ENCODE peak calls at places on chromosomes 5 and 9, in four cellular contexts. One of them, this sample, is unnamed.
A peak's percentile ranks its signal among the peaks of the same experiment; 100 is the strongest.

GRCh38 chr9:111945216-111945615 is 48.6 kb downstream of the UGCG start:
- DNase-seq in GM13977: peak; percentile 56
- DNase-seq in astrocyte of the spinal cord: peak; percentile 46
- DNase-seq in heart right ventricle: no peak
- DNase-seq in this sample: peak; percentile 58

GRCh38 chr5:157602505-157602904 is 26.9 kb upstream of the ADAM19 start:
- DNase-seq in GM13977: no peak
- DNase-seq in astrocyte of the spinal cord: peak; percentile 31
- DNase-seq in heart right ventricle: no peak
- DNase-seq in this sample: no peak

GRCh38 chr5:174311531-174312269 is 266.2 kb downstream of the NSG2 start:
- DNase-seq in GM13977: peak; percentile 87
- DNase-seq in astrocyte of the spinal cord: peak; percentile 39
- DNase-seq in heart right ventricle: peak; percentile 61
- DNase-seq in this sample: peak; percentile 85

GRCh38 chr9:7259544-7260241 is 501.9 kb downstream of the KDM4C start:
- DNase-seq in GM13977: no peak
- DNase-seq in astrocyte of the spinal cord: no peak
- DNase-seq in heart right ventricle: no peak
- DNase-seq in this sample: no peak

GRCh38 chr9:106733828-106734227 is 129.1 kb upstream of the ZNF462 start:
- DNase-seq in GM13977: no peak
- DNase-seq in astrocyte of the spinal cord: no peak
- DNase-seq in heart right ventricle: no peak
- DNase-seq in this sample: no peak

GRCh38 chr9:104028827-104029226 is 65.3 kb upstream of the SMC2 start:
- DNase-seq in GM13977: no peak
- DNase-seq in astrocyte of the spinal cord: no peak
- DNase-seq in heart right ventricle: no peak
- DNase-seq in this sample: no peak

GRCh38 chr5:172149073-172149472 is 39.0 kb downstream of the STK10 start:
- DNase-seq in GM13977: no peak
- DNase-seq in astrocyte of the spinal cord: peak; percentile 56
- DNase-seq in heart right ventricle: no peak
- DNase-seq in this sample: no peak

GRCh38 chr9:79974806-79975422 is 403.1 kb downstream of the TLE4 start:
- DNase-seq in GM13977: no peak
- DNase-seq in astrocyte of the spinal cord: no peak
- DNase-seq in heart right ventricle: no peak
- DNase-seq in this sample: no peak

GRCh38 chr5:176673651-176674583 is 26.6 kb downstream of the TSPAN17 start:
- DNase-seq in GM13977: no peak
- DNase-seq in astrocyte of the spinal cord: no peak
- DNase-seq in heart right ventricle: no peak
- DNase-seq in this sample: no peak

GRCh38 chr9:116704470-116704869 is 17.4 kb downstream of the TRIM32 start:
- DNase-seq in GM13977: no peak
- DNase-seq in astrocyte of the spinal cord: no peak
- DNase-seq in heart right ventricle: no peak
- DNase-seq in this sample: no peak

GRCh38 chr5:102296229-102296817 is at the start of gene SLCO4C1:
- DNase-seq in GM13977: peak; percentile 81
- DNase-seq in astrocyte of the spinal cord: peak; percentile 61
- DNase-seq in heart right ventricle: peak; percentile 46
- DNase-seq in this sample: peak; percentile 83
- TF ChIP-seq CTCF in GM13977: peak; percentile 82
- TF ChIP-seq CTCF in astrocyte of the spinal cord: peak; percentile 74
- TF ChIP-seq CTCF in heart right ventricle: no peak
- TF ChIP-seq CTCF in this sample: peak; percentile 70

DNA sequence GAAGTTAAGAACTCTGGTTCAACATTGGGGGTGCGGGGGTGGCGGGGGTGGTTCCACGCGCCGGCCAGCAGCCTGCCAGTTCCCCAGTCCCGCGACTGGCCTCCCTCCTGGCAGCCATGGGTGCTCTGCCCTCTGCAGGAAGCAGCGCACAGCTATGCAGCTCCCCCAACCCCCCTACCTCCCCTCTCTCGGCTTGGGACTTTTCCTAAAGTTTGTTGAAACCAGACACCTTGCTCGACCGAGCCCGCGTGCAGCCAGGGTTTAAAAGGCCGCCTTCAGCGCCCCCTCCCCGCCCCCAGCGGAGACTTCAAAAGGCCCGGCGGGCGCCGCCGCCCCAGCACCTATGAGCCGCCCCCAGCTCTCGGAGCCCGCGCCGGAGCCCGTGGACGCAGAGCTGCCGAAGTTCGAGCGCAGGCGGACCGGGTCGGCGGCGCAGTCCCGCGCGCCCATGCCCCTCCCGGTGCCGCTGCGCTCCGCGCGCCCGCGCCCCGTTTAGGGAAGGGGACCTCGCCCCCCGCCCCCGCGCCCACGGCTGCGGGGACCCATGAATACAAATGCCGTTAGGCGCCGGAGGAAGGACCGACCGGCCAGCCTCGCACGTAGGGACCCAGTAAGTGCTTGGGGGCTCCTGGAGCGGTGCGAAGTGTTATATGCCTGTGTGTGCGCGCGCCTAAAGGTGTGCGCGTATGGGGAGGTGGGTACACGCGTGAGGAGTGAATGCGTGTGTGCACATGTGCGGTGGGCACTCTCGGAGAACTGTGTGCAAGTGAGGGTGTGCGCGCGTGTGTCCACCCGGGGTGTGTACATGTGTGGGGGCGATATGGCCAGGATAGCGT is 1.4 kb upstream of the COL27A1 start:
- DNase-seq in GM13977: no peak
- DNase-seq in astrocyte of the spinal cord: no peak
- DNase-seq in heart right ventricle: no peak
- DNase-seq in this sample: no peak
- TF ChIP-seq CTCF in GM13977: no peak
- TF ChIP-seq CTCF in astrocyte of the spinal cord: peak; percentile 50
- TF ChIP-seq CTCF in heart right ventricle: no peak
- TF ChIP-seq CTCF in this sample: no peak

DNA sequence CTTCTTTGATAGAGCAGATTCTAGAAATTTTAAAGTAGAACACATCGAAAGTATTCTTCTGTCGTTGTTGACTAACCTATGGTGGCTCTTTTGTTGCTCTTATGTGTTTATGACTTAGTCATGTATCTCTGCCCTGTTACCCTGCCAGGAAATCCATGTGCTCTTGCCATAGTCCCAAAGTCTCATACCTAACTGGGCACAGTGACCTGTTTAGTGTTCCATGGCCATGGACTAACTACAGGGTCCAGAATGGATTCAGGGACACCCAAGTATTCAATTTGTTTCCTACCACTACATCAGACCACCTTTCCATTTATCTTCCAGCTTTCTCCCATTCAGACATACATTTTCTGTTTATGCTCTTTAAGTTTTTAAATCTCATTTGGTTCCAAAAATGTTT is 18.0 kb downstream of the SLC44A1 start:
- DNase-seq in GM13977: no peak
- DNase-seq in astrocyte of the spinal cord: no peak
- DNase-seq in heart right ventricle: no peak
- DNase-seq in this sample: no peak
- TF ChIP-seq CTCF in GM13977: no peak
- TF ChIP-seq CTCF in astrocyte of the spinal cord: no peak
- TF ChIP-seq CTCF in heart right ventricle: no peak
- TF ChIP-seq CTCF in this sample: no peak

DNA sequence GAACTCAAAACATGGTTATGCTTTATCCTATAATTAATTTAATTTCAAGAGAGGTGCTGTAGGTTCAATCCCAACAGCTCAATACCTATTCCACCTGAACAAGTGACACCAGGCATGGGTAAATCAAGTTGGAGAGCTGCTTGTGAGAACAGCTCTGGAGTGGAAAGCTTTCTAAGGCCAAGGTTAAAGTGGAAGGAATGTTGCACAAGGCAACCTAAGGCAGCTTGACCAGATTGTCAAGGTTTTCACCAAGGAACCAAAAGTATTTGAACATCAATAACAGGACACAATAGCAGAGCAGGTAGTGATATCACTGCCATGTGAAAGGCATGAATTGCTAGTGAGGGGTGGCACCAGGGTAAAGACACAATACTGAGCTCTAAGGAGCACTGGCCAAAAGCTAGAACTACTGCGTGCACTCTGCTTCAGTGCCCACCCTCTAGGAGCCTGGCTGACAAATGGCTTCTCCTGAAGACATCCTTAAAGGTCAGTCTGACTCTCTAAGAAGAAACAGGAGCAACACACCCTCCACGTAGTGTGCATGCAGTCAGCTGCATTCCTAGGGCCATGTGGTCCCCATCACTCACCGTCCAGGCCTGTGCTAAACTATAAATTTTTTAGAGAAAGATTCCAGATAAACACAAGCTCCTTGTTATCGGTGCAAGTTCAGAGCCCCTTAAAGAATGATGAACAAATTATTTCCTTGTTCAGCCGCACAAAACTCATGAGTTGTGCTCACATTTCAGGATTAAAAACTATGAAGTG is 677.7 kb upstream of the KLF4 start:
- DNase-seq in GM13977: no peak
- DNase-seq in astrocyte of the spinal cord: no peak
- DNase-seq in heart right ventricle: no peak
- DNase-seq in this sample: no peak
- TF ChIP-seq CTCF in GM13977: no peak
- TF ChIP-seq CTCF in astrocyte of the spinal cord: no peak
- TF ChIP-seq CTCF in heart right ventricle: no peak
- TF ChIP-seq CTCF in this sample: no peak